ENCODE peak calls at places on chromosomes 16 and 17, in five cellular contexts. M is NCI-H748 treated with DMSO at 0.1 percent for 48 hours, X is hepatocyte, E is retinal pigment epithelial cell, Q is astrocyte of the spinal cord. W is an unnamed sample.

GRCh38 chr17:83200231-83200699 is 120.9 kb downstream of the METRNL start:
- DNase-seq in M (no peak), E (no peak), Q (peak), X (no peak), W (no peak)

GRCh38 chr16:88750854-88751253 is 34.2 kb downstream of the PIEZO1 start:
- DNase-seq in X (no peak), E (no peak), Q (no peak), M (no peak), W (no peak)

GRCh38 chr16:85986931-85987749 is 88.2 kb downstream of the IRF8 start:
- DNase-seq in M (no peak), E (no peak), X (no peak), Q (no peak), W (peak)

GRCh38 chr17:38587956-38588771 is 17.6 kb downstream of the SRCIN1 start:
- DNase-seq in Q (no peak), X (no peak), E (no peak), M (no peak), W (no peak)

GRCh38 chr16:53219795-53220194 is 165.0 kb downstream of the CHD9 start:
- DNase-seq in X (no peak), Q (peak), E (no peak), M (no peak), W (no peak)

GRCh38 chr16:81445143-81445922 is 725 bp downstream of the CMIP start:
- DNase-seq in X (peak), Q (peak), M (no peak), E (no peak), W (peak)

GRCh38 chr17:78429618-78429995 is 51.2 kb downstream of the PGS1 start:
- DNase-seq in X (no peak), Q (no peak), E (no peak), M (no peak), W (no peak)

GRCh38 chr17:32927724-32928526 is at the start of gene TMEM98:
- DNase-seq in E (peak), Q (no peak), X (peak), M (no peak), W (peak)

GRCh38 chr17:7083592-7083991 is 3.5 kb upstream of the CLEC10A start:
- DNase-seq in X (no peak), E (no peak), M (no peak), Q (peak), W (no peak)

GRCh38 chr16:20410153-20410723 is 904 bp downstream of the ACSM5 start:
- DNase-seq in Q (no peak), M (no peak), X (no peak), E (no peak), W (no peak)

GRCh38 chr16:67150833-67151396 is at the start of gene B3GNT9:
- DNase-seq in X (peak), Q (peak), M (no peak), E (no peak), W (peak)

GRCh38 chr17:46929413-46929812 is 6.5 kb downstream of the GOSR2 start:
- DNase-seq in Q (no peak), X (peak), E (peak), M (no peak), W (peak)

GRCh38 chr17:42913527-42913926 is 12.9 kb downstream of the G6PC1 start:
- DNase-seq in X (no peak), E (no peak), M (no peak), Q (no peak), W (no peak)

GRCh38 chr17:56505154-56505756 is 88.2 kb upstream of the NOG start:
- DNase-seq in E (no peak), M (no peak), Q (no peak), X (no peak), W (no peak)

GRCh38 chr16:10965440-10966039 is 21.2 kb downstream of the CLEC16A start:
- DNase-seq in M (no peak), X (no peak), E (no peak), Q (no peak), W (no peak)

GRCh38 chr16:68035227-68035626 is 12.1 kb downstream of the DUS2 start:
- DNase-seq in Q (no peak), M (no peak), E (no peak), X (no peak), W (no peak)

W was measured in islet precursor cell.